ENCODE peak calls at places on chromosomes 2 and 18, in five cellular contexts. One of them, this sample, is unnamed.
A peak's percentile ranks its signal among the peaks of the same experiment; 100 is the strongest.

GRCh38 chr2:197107291-197108269 is 181.1 kb upstream of the PGAP1 start:
- DNase-seq in HepG2: no peak
- DNase-seq in mammary epithelial cell: no peak
- DNase-seq in psoas muscle: peak; percentile 44
- DNase-seq in GM12878: no peak
- DNase-seq in this sample: no peak

GRCh38 chr2:17879137-17879912 is 858 bp downstream of the KCNS3 start:
- DNase-seq in HepG2: no peak
- DNase-seq in mammary epithelial cell: peak; percentile 73
- DNase-seq in psoas muscle: peak; percentile 70
- DNase-seq in GM12878: no peak
- DNase-seq in this sample: peak; percentile 65

GRCh38 chr2:9763356-9764152 is 79.7 kb upstream of the TAF1B start:
- DNase-seq in HepG2: peak; percentile 20
- DNase-seq in mammary epithelial cell: no peak
- DNase-seq in psoas muscle: no peak
- DNase-seq in GM12878: no peak
- DNase-seq in this sample: no peak

GRCh38 chr2:88452151-88452851 is at the start of gene FOXI3:
- DNase-seq in HepG2: no peak
- DNase-seq in mammary epithelial cell: peak; percentile 31
- DNase-seq in psoas muscle: no peak
- DNase-seq in GM12878: no peak
- DNase-seq in this sample: peak; percentile 22

GRCh38 chr2:98847853-98848252 is 88.2 kb downstream of the CRACDL start:
- DNase-seq in HepG2: no peak
- DNase-seq in mammary epithelial cell: no peak
- DNase-seq in psoas muscle: no peak
- DNase-seq in GM12878: no peak
- DNase-seq in this sample: no peak

GRCh38 chr2:46034535-46034934 is 262.7 kb upstream of the EPAS1 start:
- DNase-seq in HepG2: no peak
- DNase-seq in mammary epithelial cell: no peak
- DNase-seq in psoas muscle: no peak
- DNase-seq in GM12878: no peak
- DNase-seq in this sample: no peak

GRCh38 chr2:173126819-173127218 is 51.2 kb downstream of the MAP3K20 start:
- DNase-seq in HepG2: no peak
- DNase-seq in mammary epithelial cell: peak; percentile 46
- DNase-seq in psoas muscle: no peak
- DNase-seq in GM12878: no peak
- DNase-seq in this sample: no peak

GRCh38 chr2:169302364-169302763 is 60.0 kb downstream of the LRP2 start:
- DNase-seq in HepG2: no peak
- DNase-seq in mammary epithelial cell: no peak
- DNase-seq in psoas muscle: no peak
- DNase-seq in GM12878: no peak
- DNase-seq in this sample: no peak

GRCh38 chr2:33062665-33063249 is 116.0 kb downstream of the LTBP1 start:
- DNase-seq in HepG2: no peak
- DNase-seq in mammary epithelial cell: peak; percentile 46
- DNase-seq in psoas muscle: no peak
- DNase-seq in GM12878: no peak
- DNase-seq in this sample: no peak

GRCh38 chr2:46184794-46185583 is 112.2 kb upstream of the EPAS1 start:
- DNase-seq in HepG2: no peak
- DNase-seq in mammary epithelial cell: no peak
- DNase-seq in psoas muscle: no peak
- DNase-seq in GM12878: no peak
- DNase-seq in this sample: no peak

GRCh38 chr2:101947374-101947773 is 44.4 kb upstream of the IL1R2 start:
- DNase-seq in HepG2: no peak
- DNase-seq in mammary epithelial cell: no peak
- DNase-seq in psoas muscle: no peak
- DNase-seq in GM12878: no peak
- DNase-seq in this sample: no peak

GRCh38 chr2:30218814-30219213 is 12.5 kb upstream of the LBH start:
- DNase-seq in HepG2: no peak
- DNase-seq in mammary epithelial cell: peak; percentile 81
- DNase-seq in psoas muscle: no peak
- DNase-seq in GM12878: no peak
- DNase-seq in this sample: no peak

GRCh38 chr2:105627530-105627929 is 117.2 kb upstream of the NCK2 start:
- DNase-seq in HepG2: no peak
- DNase-seq in mammary epithelial cell: no peak
- DNase-seq in psoas muscle: no peak
- DNase-seq in GM12878: no peak
- DNase-seq in this sample: no peak

GRCh38 chr2:46171996-46172546 is 125.1 kb upstream of the EPAS1 start:
- DNase-seq in HepG2: peak; percentile 13
- DNase-seq in mammary epithelial cell: peak; percentile 90
- DNase-seq in psoas muscle: no peak
- DNase-seq in GM12878: no peak
- DNase-seq in this sample: no peak

GRCh38 chr2:98498703-98499445 is 54.2 kb downstream of the INPP4A start:
- DNase-seq in HepG2: no peak
- DNase-seq in mammary epithelial cell: no peak
- DNase-seq in psoas muscle: no peak
- DNase-seq in GM12878: no peak
- DNase-seq in this sample: no peak

GRCh38 chr2:226699321-226699720 is 100.3 kb downstream of the IRS1 start:
- DNase-seq in HepG2: no peak
- DNase-seq in mammary epithelial cell: no peak
- DNase-seq in psoas muscle: peak; percentile 77
- DNase-seq in GM12878: no peak
- DNase-seq in this sample: peak; percentile 76

GRCh38 chr2:31996571-31997150 is 14.1 kb downstream of the MEMO1 start:
- DNase-seq in HepG2: no peak
- DNase-seq in mammary epithelial cell: no peak
- DNase-seq in psoas muscle: no peak
- DNase-seq in GM12878: no peak
- DNase-seq in this sample: no peak

GRCh38 chr2:69639246-69639645 is 4.3 kb downstream of the AAK1 start:
- DNase-seq in HepG2: no peak
- DNase-seq in mammary epithelial cell: no peak
- DNase-seq in psoas muscle: no peak
- DNase-seq in GM12878: no peak
- DNase-seq in this sample: no peak
- H3K4me3 ChIP-seq in HepG2: no peak overlapping the region
- H3K4me3 ChIP-seq in mammary epithelial cell: no peak overlapping the region
- H3K4me3 ChIP-seq in psoas muscle: peak overlapping the region; percentile 23
- H3K4me3 ChIP-seq in GM12878: peak overlapping the region; percentile 39
- H3K4me3 ChIP-seq in this sample: no peak overlapping the region

GRCh38 chr2:202642567-202642966 is 7.8 kb downstream of the FAM117B start:
- DNase-seq in HepG2: no peak
- DNase-seq in mammary epithelial cell: no peak
- DNase-seq in psoas muscle: no peak
- DNase-seq in GM12878: no peak
- DNase-seq in this sample: no peak

GRCh38 chr2:202638710-202639109 is 3.9 kb downstream of the FAM117B start:
- DNase-seq in HepG2: no peak
- DNase-seq in mammary epithelial cell: peak; percentile 8
- DNase-seq in psoas muscle: no peak
- DNase-seq in GM12878: no peak
- DNase-seq in this sample: no peak

GRCh38 chr2:202639233-202639632 is 4.5 kb downstream of the FAM117B start:
- DNase-seq in HepG2: no peak
- DNase-seq in mammary epithelial cell: no peak
- DNase-seq in psoas muscle: no peak
- DNase-seq in GM12878: no peak
- DNase-seq in this sample: no peak

DNA sequence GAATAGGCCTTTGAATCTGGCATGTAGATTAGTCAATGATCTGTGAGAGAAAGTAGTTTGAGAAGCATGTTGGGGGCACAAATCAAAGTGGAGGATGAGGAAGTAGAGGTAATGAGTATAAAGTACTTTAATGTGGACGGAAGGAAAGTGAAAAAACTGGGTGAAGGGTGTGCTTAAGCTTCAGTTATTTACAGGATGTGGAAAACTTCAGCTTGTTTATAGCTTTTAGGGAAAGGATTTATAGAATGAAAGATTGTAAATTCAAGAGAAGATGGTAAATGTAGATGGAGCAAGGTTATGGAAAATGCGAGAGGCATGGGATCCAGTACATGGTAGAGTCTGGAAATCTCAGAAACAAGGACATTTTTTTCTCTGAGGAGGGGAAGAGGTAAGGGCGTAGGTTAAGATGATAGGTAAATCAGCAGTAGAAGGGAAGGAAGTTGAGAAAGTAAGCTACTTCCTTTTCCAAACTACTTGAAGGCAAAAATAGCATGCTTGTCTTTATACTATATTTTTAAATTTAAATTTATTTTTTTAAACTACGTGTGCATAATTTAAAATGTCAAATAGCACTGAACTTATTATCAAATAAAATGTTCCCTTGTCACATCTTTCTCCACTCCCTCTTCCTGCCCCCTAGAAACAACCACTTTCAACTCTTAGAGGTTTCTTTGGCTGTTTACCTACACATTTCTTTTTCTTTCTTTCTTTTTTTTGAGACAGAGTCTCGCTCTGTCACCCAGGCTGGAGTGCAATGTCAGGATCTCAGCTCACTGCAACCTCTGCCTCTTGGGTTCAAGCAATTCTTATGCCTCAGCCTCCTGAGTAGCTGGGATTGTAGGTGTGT is 8.5 kb downstream of the FAM117B start:
- DNase-seq in HepG2: no peak
- DNase-seq in mammary epithelial cell: no peak
- DNase-seq in psoas muscle: no peak
- DNase-seq in GM12878: no peak
- DNase-seq in this sample: no peak
- H3K27ac ChIP-seq in HepG2: no peak overlapping the region
- H3K27ac ChIP-seq in mammary epithelial cell: no peak overlapping the region
- H3K27ac ChIP-seq in psoas muscle: no peak overlapping the region
- H3K27ac ChIP-seq in GM12878: peak overlapping the region; percentile 67
- H3K27ac ChIP-seq in this sample: no peak overlapping the region

GRCh38 chr2:85947593-85947992 is 58.8 kb upstream of the ST3GAL5 start:
- DNase-seq in HepG2: no peak
- DNase-seq in mammary epithelial cell: no peak
- DNase-seq in psoas muscle: no peak
- DNase-seq in GM12878: no peak
- DNase-seq in this sample: no peak

GRCh38 chr2:85945576-85945975 is 56.8 kb upstream of the ST3GAL5 start:
- DNase-seq in HepG2: no peak
- DNase-seq in mammary epithelial cell: no peak
- DNase-seq in psoas muscle: no peak
- DNase-seq in GM12878: no peak
- DNase-seq in this sample: no peak

GRCh38 chr2:85942346-85942957 is 53.7 kb upstream of the ST3GAL5 start:
- DNase-seq in HepG2: no peak
- DNase-seq in mammary epithelial cell: no peak
- DNase-seq in psoas muscle: no peak
- DNase-seq in GM12878: no peak
- DNase-seq in this sample: no peak

GRCh38 chr2:85949280-85949679 is 60.5 kb upstream of the ST3GAL5 start:
- DNase-seq in HepG2: no peak
- DNase-seq in mammary epithelial cell: no peak
- DNase-seq in psoas muscle: no peak
- DNase-seq in GM12878: no peak
- DNase-seq in this sample: peak; percentile 85

DNA sequence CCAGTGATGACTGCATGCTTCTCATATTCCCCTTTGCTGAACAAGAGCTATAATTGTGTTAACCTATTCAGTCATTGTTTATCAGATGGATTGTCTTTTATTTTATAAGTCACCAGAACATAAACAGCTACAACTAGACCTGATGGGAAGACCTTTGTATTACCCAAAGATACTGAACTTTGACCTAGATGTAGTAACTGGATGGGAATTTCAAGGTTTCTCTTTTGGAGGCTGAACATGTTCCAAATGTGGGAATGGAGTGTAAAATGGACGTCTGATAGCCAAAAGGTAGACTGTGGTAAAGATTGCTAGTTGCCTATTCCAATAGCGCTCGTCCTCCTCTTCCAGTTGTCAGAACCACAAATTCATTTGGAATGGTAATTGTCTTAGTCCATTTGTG is 56.4 kb upstream of the ST3GAL5 start:
- DNase-seq in HepG2: no peak
- DNase-seq in mammary epithelial cell: no peak
- DNase-seq in psoas muscle: no peak
- DNase-seq in GM12878: no peak
- DNase-seq in this sample: no peak
- H3K9me3 ChIP-seq in HepG2: peaks cover 21% of the 10 kb centered on the region
- H3K9me3 ChIP-seq in mammary epithelial cell: peaks cover 15% of the 10 kb centered on the region
- H3K9me3 ChIP-seq in psoas muscle: peaks cover 3% of the 10 kb centered on the region
- H3K9me3 ChIP-seq in GM12878: peaks cover 11% of the 10 kb centered on the region
- H3K9me3 ChIP-seq in this sample: no peaks in the 10 kb centered on the region

DNA sequence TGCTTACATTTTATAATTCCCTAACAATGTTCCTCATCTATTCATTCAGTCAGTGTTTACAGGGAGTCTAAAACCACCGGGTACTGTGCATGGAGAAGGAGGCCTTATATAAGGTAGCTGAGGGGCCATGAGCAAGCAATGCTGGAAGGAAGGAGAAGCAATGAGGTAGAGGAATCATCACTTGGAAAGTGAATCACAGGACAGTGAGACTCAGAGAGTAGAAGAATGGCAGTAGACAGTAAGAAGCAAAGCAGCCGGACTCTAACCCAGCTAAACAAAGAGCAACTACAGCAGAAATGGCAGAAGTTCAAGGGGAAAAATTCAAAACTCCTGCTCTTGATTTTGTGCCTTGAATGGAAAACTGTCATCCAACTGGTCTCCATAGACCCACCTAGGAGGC is 68.2 kb downstream of the RBMS1 start:
- DNase-seq in HepG2: no peak
- DNase-seq in mammary epithelial cell: peak; percentile 19
- DNase-seq in psoas muscle: no peak
- DNase-seq in GM12878: no peak
- DNase-seq in this sample: no peak
- H3K4me3 ChIP-seq in HepG2: no peak overlapping the region
- H3K4me3 ChIP-seq in mammary epithelial cell: no peak overlapping the region
- H3K4me3 ChIP-seq in psoas muscle: no peak overlapping the region
- H3K4me3 ChIP-seq in GM12878: no peak overlapping the region
- H3K4me3 ChIP-seq in this sample: no peak overlapping the region

DNA sequence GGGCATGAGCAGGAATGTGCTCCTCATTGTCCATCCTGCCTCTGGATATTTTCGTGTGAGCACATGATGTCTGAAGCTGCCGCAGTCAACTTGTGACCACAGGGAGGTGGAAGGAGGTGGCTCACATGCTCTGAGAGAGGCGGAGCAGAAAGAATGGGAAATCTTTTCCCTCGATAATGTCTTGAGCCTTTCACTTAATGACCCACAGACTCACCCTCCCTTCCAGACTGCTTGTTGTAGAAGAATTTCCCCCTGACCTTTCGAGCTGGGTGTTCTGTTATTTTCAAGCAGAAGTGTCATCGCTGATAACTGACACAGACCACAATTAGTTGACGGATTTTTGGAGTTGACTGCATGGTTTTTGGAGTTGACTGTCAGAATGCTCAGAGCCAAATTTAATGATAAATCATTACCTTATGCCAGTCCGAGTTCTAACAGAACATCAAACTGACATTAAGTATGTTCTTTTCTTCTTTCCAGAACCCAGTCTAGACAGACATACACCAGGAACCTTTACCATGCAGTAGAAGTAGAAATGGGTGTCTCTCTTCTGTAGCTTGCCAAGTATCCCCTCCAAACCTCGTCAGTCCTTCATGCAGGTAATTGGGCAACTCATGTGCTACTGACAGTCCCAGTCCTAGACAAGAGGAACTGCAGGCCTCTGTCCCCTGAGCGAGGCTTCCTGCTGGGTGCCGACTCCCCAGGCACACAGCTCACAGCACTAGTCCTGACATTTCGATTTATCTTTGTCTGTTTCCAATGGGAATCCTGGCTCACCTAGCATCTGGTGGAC is 29.4 kb upstream of the RTTN start:
- DNase-seq in HepG2: no peak
- DNase-seq in mammary epithelial cell: no peak
- DNase-seq in psoas muscle: no peak
- DNase-seq in GM12878: no peak
- DNase-seq in this sample: no peak
- H3K27ac ChIP-seq in HepG2: no peak overlapping the region
- H3K27ac ChIP-seq in mammary epithelial cell: no peak overlapping the region
- H3K27ac ChIP-seq in psoas muscle: no peak overlapping the region
- H3K27ac ChIP-seq in GM12878: no peak overlapping the region
- H3K27ac ChIP-seq in this sample: no peak overlapping the region